ENCODE peak calls at places on chromosome 20, in five cellular contexts. One of them, this sample, is unnamed.

GRCh38 chr20:51500936-51501335 is 41.6 kb downstream of the NFATC2 start:
- DNase-seq in A673: no peak
- DNase-seq in fibroblast of pulmonary artery: no peak
- DNase-seq in fibroblast of the aortic adventitia: no peak
- DNase-seq in left ventricle myocardium inferior: no peak
- DNase-seq in this sample: no peak

GRCh38 chr20:59182401-59183044 is 18.9 kb downstream of the ZNF831 start:
- DNase-seq in fibroblast of pulmonary artery: no peak
- DNase-seq in A673: no peak
- DNase-seq in fibroblast of the aortic adventitia: no peak
- DNase-seq in left ventricle myocardium inferior: no peak
- DNase-seq in this sample: no peak

GRCh38 chr20:50810842-50811241 is 16.0 kb downstream of the BCAS4 start:
- DNase-seq in A673: no peak
- DNase-seq in fibroblast of pulmonary artery: no peak
- DNase-seq in fibroblast of the aortic adventitia: no peak
- DNase-seq in left ventricle myocardium inferior: no peak
- DNase-seq in this sample: no peak

GRCh38 chr20:14830466-14830865 is 493.1 kb upstream of the FLRT3 start:
- DNase-seq in A673: no peak
- DNase-seq in left ventricle myocardium inferior: no peak
- DNase-seq in fibroblast of pulmonary artery: no peak
- DNase-seq in fibroblast of the aortic adventitia: no peak
- DNase-seq in this sample: no peak

GRCh38 chr20:3800878-3801260 is 4.8 kb downstream of the CDC25B start:
- DNase-seq in A673: no peak
- DNase-seq in fibroblast of pulmonary artery: no peak
- DNase-seq in fibroblast of the aortic adventitia: no peak
- DNase-seq in left ventricle myocardium inferior: no peak
- DNase-seq in this sample: no peak

GRCh38 chr20:64009811-64010387 is 26.1 kb upstream of the C20orf204 start:
- DNase-seq in left ventricle myocardium inferior: no peak
- DNase-seq in A673: no peak
- DNase-seq in fibroblast of the aortic adventitia: no peak
- DNase-seq in fibroblast of pulmonary artery: no peak
- DNase-seq in this sample: no peak

GRCh38 chr20:63267681-63268080 is 4.9 kb upstream of the ARFGAP1 start:
- DNase-seq in fibroblast of the aortic adventitia: no peak
- DNase-seq in left ventricle myocardium inferior: no peak
- DNase-seq in fibroblast of pulmonary artery: no peak
- DNase-seq in A673: no peak
- DNase-seq in this sample: no peak

GRCh38 chr20:22729180-22729579 is 144.8 kb upstream of the FOXA2 start:
- DNase-seq in fibroblast of the aortic adventitia: no peak
- DNase-seq in fibroblast of pulmonary artery: no peak
- DNase-seq in left ventricle myocardium inferior: no peak
- DNase-seq in A673: no peak
- DNase-seq in this sample: no peak

GRCh38 chr20:9119776-9120175 is 50.9 kb downstream of the PLCB4 start:
- DNase-seq in fibroblast of pulmonary artery: no peak
- DNase-seq in left ventricle myocardium inferior: peak
- DNase-seq in A673: no peak
- DNase-seq in fibroblast of the aortic adventitia: no peak
- DNase-seq in this sample: no peak

GRCh38 chr20:1671891-1672669 is 14.5 kb upstream of the SIRPG start:
- DNase-seq in fibroblast of the aortic adventitia: no peak
- DNase-seq in fibroblast of pulmonary artery: no peak
- DNase-seq in A673: no peak
- DNase-seq in left ventricle myocardium inferior: no peak
- DNase-seq in this sample: no peak

GRCh38 chr20:57570898-57571297 is 10.0 kb downstream of the PCK1 start:
- DNase-seq in left ventricle myocardium inferior: no peak
- DNase-seq in fibroblast of pulmonary artery: no peak
- DNase-seq in fibroblast of the aortic adventitia: no peak
- DNase-seq in A673: no peak
- DNase-seq in this sample: no peak

GRCh38 chr20:38091447-38092216 is 58.1 kb downstream of the RPRD1B start:
- DNase-seq in left ventricle myocardium inferior: no peak
- DNase-seq in fibroblast of the aortic adventitia: no peak
- DNase-seq in A673: peak
- DNase-seq in fibroblast of pulmonary artery: no peak
- DNase-seq in this sample: no peak

GRCh38 chr20:33866398-33867079 is 55.4 kb downstream of the CHMP4B start:
- DNase-seq in A673: no peak
- DNase-seq in fibroblast of pulmonary artery: no peak
- DNase-seq in left ventricle myocardium inferior: no peak
- DNase-seq in fibroblast of the aortic adventitia: no peak
- DNase-seq in this sample: no peak

GRCh38 chr20:42441196-42441861 is 748.4 kb downstream of the PTPRT start:
- DNase-seq in fibroblast of pulmonary artery: no peak
- DNase-seq in left ventricle myocardium inferior: no peak
- DNase-seq in fibroblast of the aortic adventitia: no peak
- DNase-seq in A673: no peak
- DNase-seq in this sample: no peak

GRCh38 chr20:33771938-33772337 is 39.2 kb upstream of the CHMP4B start:
- DNase-seq in fibroblast of the aortic adventitia: no peak
- DNase-seq in fibroblast of pulmonary artery: no peak
- DNase-seq in left ventricle myocardium inferior: no peak
- DNase-seq in A673: no peak
- DNase-seq in this sample: no peak

GRCh38 chr20:31713312-31714049 is 9.2 kb downstream of the BCL2L1 start:
- DNase-seq in A673: peak
- DNase-seq in fibroblast of pulmonary artery: peak
- DNase-seq in fibroblast of the aortic adventitia: peak
- DNase-seq in left ventricle myocardium inferior: peak
- DNase-seq in this sample: no peak

GRCh38 chr20:58102252-58102651 is 126.2 kb downstream of the ANKRD60 start:
- DNase-seq in left ventricle myocardium inferior: no peak
- DNase-seq in fibroblast of the aortic adventitia: no peak
- DNase-seq in A673: no peak
- DNase-seq in fibroblast of pulmonary artery: no peak
- DNase-seq in this sample: no peak

GRCh38 chr20:53742685-53743081 is 149.0 kb upstream of the ZNF217 start:
- DNase-seq in fibroblast of pulmonary artery: no peak
- DNase-seq in left ventricle myocardium inferior: no peak
- DNase-seq in A673: no peak
- DNase-seq in fibroblast of the aortic adventitia: no peak
- DNase-seq in this sample: no peak

GRCh38 chr20:53739799-53740785 is 146.5 kb upstream of the ZNF217 start:
- DNase-seq in A673: no peak
- DNase-seq in fibroblast of the aortic adventitia: no peak
- DNase-seq in left ventricle myocardium inferior: no peak
- DNase-seq in fibroblast of pulmonary artery: peak
- DNase-seq in this sample: no peak

GRCh38 chr20:53738945-53739798 is 145.5 kb upstream of the ZNF217 start:
- DNase-seq in left ventricle myocardium inferior: no peak
- DNase-seq in fibroblast of pulmonary artery: peak
- DNase-seq in A673: no peak
- DNase-seq in fibroblast of the aortic adventitia: no peak
- DNase-seq in this sample: no peak

GRCh38 chr20:53743607-53744260 is 150.1 kb upstream of the ZNF217 start:
- DNase-seq in fibroblast of the aortic adventitia: no peak
- DNase-seq in fibroblast of pulmonary artery: no peak
- DNase-seq in left ventricle myocardium inferior: no peak
- DNase-seq in A673: no peak
- DNase-seq in this sample: no peak

DNA sequence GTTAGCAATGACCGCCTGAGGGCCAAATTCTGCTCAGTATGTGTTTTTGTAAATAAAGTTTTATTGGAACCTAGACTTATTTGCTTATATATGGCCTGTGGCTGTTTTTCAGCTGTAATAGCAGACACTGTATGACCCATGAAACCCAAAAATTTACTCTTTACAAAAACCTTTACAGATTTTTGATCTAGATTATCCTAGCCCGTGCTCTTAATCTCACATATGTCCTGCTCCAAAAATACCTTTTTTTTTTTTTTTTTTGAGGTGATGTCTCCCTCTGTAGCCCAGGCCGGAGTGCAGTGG is 148.0 kb upstream of the ZNF217 start:
- DNase-seq in fibroblast of the aortic adventitia: no peak
- DNase-seq in A673: no peak
- DNase-seq in fibroblast of pulmonary artery: no peak
- DNase-seq in left ventricle myocardium inferior: no peak
- DNase-seq in this sample: no peak
- H3K4me3 ChIP-seq in fibroblast of the aortic adventitia: no peak
- H3K4me3 ChIP-seq in A673: no peak
- H3K4me3 ChIP-seq in fibroblast of pulmonary artery: no peak
- H3K4me3 ChIP-seq in left ventricle myocardium inferior: no peak
- H3K4me3 ChIP-seq in this sample: no peak

GRCh38 chr20:54040528-54040927 is 29.9 kb downstream of the BCAS1 start:
- DNase-seq in fibroblast of pulmonary artery: no peak
- DNase-seq in fibroblast of the aortic adventitia: peak
- DNase-seq in A673: peak
- DNase-seq in left ventricle myocardium inferior: no peak
- DNase-seq in this sample: no peak

GRCh38 chr20:54044156-54044555 is 26.2 kb downstream of the BCAS1 start:
- DNase-seq in fibroblast of pulmonary artery: peak
- DNase-seq in left ventricle myocardium inferior: no peak
- DNase-seq in A673: peak
- DNase-seq in fibroblast of the aortic adventitia: peak
- DNase-seq in this sample: no peak

GRCh38 chr20:54042021-54042420 is 28.4 kb downstream of the BCAS1 start:
- DNase-seq in fibroblast of the aortic adventitia: no peak
- DNase-seq in left ventricle myocardium inferior: no peak
- DNase-seq in A673: no peak
- DNase-seq in fibroblast of pulmonary artery: no peak
- DNase-seq in this sample: no peak

GRCh38 chr20:54041336-54041735 is 29.1 kb downstream of the BCAS1 start:
- DNase-seq in fibroblast of the aortic adventitia: no peak
- DNase-seq in left ventricle myocardium inferior: no peak
- DNase-seq in fibroblast of pulmonary artery: no peak
- DNase-seq in A673: no peak
- DNase-seq in this sample: no peak

DNA sequence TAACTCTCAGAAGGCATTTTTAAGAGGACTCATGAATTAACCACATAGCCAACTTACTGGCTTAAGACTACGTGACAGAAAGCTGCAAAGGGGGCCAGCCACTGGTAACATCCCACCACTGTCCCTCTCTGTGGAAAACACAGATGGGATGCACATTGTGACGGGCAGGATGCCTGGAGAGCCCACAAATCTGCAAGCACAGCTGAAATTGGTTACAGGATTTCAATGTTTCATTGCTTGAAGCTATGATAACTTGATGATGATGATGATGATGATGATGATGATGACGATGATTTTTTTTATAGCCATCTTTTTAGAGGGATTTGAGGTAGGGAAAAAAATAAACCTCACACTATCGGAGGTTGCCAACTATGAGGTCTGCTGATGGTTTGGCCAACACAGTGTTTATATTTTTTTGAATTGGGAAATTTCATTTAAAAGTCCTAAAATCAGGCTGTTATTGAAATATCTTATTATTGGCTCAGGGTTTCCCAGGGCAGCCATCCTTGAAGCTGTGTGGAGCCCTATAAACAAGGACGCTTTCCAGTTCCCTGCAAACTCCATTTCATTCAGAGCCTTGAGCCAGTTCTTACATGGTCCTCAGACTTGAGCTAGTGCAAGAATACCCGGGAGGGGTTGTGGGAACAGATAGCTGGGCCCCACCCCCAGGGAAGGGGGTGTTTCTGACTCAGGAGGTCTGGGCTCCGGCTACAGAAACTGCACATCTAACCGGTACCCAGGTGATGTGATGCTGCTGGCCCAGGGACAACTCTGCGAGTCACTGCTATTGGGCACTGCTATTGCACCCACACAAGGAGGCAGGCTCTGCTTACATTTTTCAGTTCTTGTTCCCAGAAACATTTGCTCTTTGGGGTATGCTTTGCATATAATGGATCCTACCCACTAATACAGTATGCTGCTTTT is 27.1 kb downstream of the BCAS1 start:
- DNase-seq in left ventricle myocardium inferior: no peak
- DNase-seq in fibroblast of the aortic adventitia: no peak
- DNase-seq in A673: no peak
- DNase-seq in fibroblast of pulmonary artery: no peak
- DNase-seq in this sample: no peak
- H3K4me3 ChIP-seq in left ventricle myocardium inferior: no peak
- H3K4me3 ChIP-seq in fibroblast of the aortic adventitia: no peak
- H3K4me3 ChIP-seq in A673: no peak
- H3K4me3 ChIP-seq in fibroblast of pulmonary artery: no peak
- H3K4me3 ChIP-seq in this sample: no peak

GRCh38 chr20:49281913-49282467 is 4.1 kb upstream of the ZNFX1 start:
- DNase-seq in A673: no peak
- DNase-seq in fibroblast of the aortic adventitia: no peak
- DNase-seq in fibroblast of pulmonary artery: no peak
- DNase-seq in left ventricle myocardium inferior: no peak
- DNase-seq in this sample: no peak

GRCh38 chr20:49278817-49279676 is 1.2 kb upstream of the ZNFX1 start:
- DNase-seq in left ventricle myocardium inferior: no peak
- DNase-seq in fibroblast of pulmonary artery: no peak
- DNase-seq in fibroblast of the aortic adventitia: no peak
- DNase-seq in A673: peak
- DNase-seq in this sample: peak

GRCh38 chr20:49279677-49280462 is 2.0 kb upstream of the ZNFX1 start:
- DNase-seq in left ventricle myocardium inferior: no peak
- DNase-seq in fibroblast of the aortic adventitia: no peak
- DNase-seq in fibroblast of pulmonary artery: no peak
- DNase-seq in A673: peak
- DNase-seq in this sample: no peak

GRCh38 chr20:49281059-49281912 is 3.4 kb upstream of the ZNFX1 start:
- DNase-seq in A673: peak
- DNase-seq in fibroblast of the aortic adventitia: no peak
- DNase-seq in left ventricle myocardium inferior: no peak
- DNase-seq in fibroblast of pulmonary artery: no peak
- DNase-seq in this sample: no peak

GRCh38 chr20:49280463-49281058 is 2.7 kb upstream of the ZNFX1 start:
- DNase-seq in left ventricle myocardium inferior: no peak
- DNase-seq in fibroblast of the aortic adventitia: no peak
- DNase-seq in fibroblast of pulmonary artery: no peak
- DNase-seq in A673: peak
- DNase-seq in this sample: no peak
- H3K4me3 ChIP-seq in left ventricle myocardium inferior: peak
- H3K4me3 ChIP-seq in fibroblast of the aortic adventitia: peak
- H3K4me3 ChIP-seq in fibroblast of pulmonary artery: peak
- H3K4me3 ChIP-seq in A673: peak
- H3K4me3 ChIP-seq in this sample: peak

DNA sequence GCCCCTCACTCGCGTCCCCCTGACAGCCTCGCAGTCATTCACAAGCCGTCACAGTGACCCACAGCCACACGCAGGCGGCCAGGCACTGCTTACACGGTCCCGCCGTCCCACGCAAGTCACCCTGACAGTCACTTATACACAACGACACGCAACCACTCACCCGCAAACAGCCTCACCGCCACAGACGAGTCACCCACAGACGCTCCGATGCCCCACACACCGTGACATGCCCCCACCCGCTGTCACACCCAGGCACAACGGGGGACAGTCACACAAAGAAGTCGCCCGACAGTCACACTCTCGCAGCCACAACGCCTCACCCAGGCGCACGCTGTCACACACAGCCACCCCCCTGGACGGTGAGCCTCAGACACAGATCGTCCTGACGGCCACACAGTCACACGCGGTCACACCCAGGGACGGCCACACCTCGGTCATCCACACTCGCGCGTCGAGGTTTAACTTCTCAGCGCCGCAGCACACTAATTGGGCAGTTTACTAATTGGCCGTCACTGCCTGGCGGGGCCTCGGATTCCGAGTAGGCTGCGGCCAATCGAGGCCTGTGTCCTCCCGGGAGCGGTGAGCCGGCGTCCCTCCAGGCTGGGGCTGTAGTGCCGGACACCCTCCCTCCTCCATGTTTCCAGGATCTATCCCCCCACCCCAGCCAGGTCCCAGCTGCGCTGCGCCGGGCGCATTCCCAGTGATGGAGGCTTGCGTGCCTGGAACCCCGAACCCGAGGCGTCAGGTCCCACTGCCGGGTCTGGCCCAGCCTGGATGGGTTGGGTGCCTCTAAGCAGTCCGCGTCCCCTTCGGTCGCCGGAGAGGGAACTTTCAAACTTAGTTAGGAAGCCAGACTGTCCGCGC is 789 bp downstream of the TOX2 start:
- DNase-seq in A673: no peak
- DNase-seq in fibroblast of pulmonary artery: peak
- DNase-seq in left ventricle myocardium inferior: no peak
- DNase-seq in fibroblast of the aortic adventitia: peak
- DNase-seq in this sample: no peak
- H3K4me3 ChIP-seq in A673: peak
- H3K4me3 ChIP-seq in fibroblast of pulmonary artery: peak
- H3K4me3 ChIP-seq in left ventricle myocardium inferior: peak
- H3K4me3 ChIP-seq in fibroblast of the aortic adventitia: peak
- H3K4me3 ChIP-seq in this sample: no peak

This sample was measured in DND-41.